ENCODE peak calls at places on chromosomes 4 and X, in seven cellular contexts. One of them, this sample, is unnamed.
A peak's percentile ranks its signal among the peaks of the same experiment; 100 is the strongest.

GRCh38 chr4:117965608-117966007 is 68.7 kb upstream of the NDST3 start:
- DNase-seq in left ventricle myocardium inferior: no peak
- DNase-seq in A549: no peak
- DNase-seq in psoas muscle: no peak
- DNase-seq in AG09309: no peak
- DNase-seq in gastrocnemius medialis: no peak
- DNase-seq in mucosa of descending colon: no peak
- DNase-seq in this sample: no peak

GRCh38 chr4:41207330-41207831 is 7.0 kb downstream of the APBB2 start:
- DNase-seq in left ventricle myocardium inferior: peak; percentile 31
- DNase-seq in A549: no peak
- DNase-seq in psoas muscle: peak; percentile 64
- DNase-seq in AG09309: no peak
- DNase-seq in gastrocnemius medialis: peak; percentile 22
- DNase-seq in mucosa of descending colon: no peak
- DNase-seq in this sample: no peak

GRCh38 chrX:35439692-35440091 is 358.4 kb upstream of the MAGEB16 start:
- DNase-seq in left ventricle myocardium inferior: no peak
- DNase-seq in A549: no peak
- DNase-seq in psoas muscle: no peak
- DNase-seq in AG09309: no peak
- DNase-seq in gastrocnemius medialis: no peak
- DNase-seq in mucosa of descending colon: peak; percentile 17
- DNase-seq in this sample: peak; percentile 27

GRCh38 chr4:51842167-51842553 is 793 bp upstream of the DCUN1D4 start:
- DNase-seq in left ventricle myocardium inferior: no peak
- DNase-seq in A549: no peak
- DNase-seq in psoas muscle: no peak
- DNase-seq in AG09309: no peak
- DNase-seq in gastrocnemius medialis: no peak
- DNase-seq in mucosa of descending colon: peak; percentile 43
- DNase-seq in this sample: peak; percentile 31

GRCh38 chr4:182089326-182089725 is 153.9 kb upstream of the TENM3 start:
- DNase-seq in left ventricle myocardium inferior: no peak
- DNase-seq in A549: no peak
- DNase-seq in psoas muscle: no peak
- DNase-seq in AG09309: no peak
- DNase-seq in gastrocnemius medialis: no peak
- DNase-seq in mucosa of descending colon: no peak
- DNase-seq in this sample: no peak

GRCh38 chr4:77305766-77306165 is 148.8 kb downstream of the CCNG2 start:
- DNase-seq in left ventricle myocardium inferior: no peak
- DNase-seq in A549: no peak
- DNase-seq in psoas muscle: no peak
- DNase-seq in AG09309: no peak
- DNase-seq in gastrocnemius medialis: no peak
- DNase-seq in mucosa of descending colon: no peak
- DNase-seq in this sample: no peak

GRCh38 chr4:173909294-173909693 is 374.2 kb downstream of the FBXO8 start:
- DNase-seq in left ventricle myocardium inferior: no peak
- DNase-seq in A549: no peak
- DNase-seq in psoas muscle: no peak
- DNase-seq in AG09309: no peak
- DNase-seq in gastrocnemius medialis: no peak
- DNase-seq in mucosa of descending colon: no peak
- DNase-seq in this sample: no peak

GRCh38 chr4:80309301-80310004 is 26.1 kb upstream of the CFAP299 start:
- DNase-seq in left ventricle myocardium inferior: no peak
- DNase-seq in A549: no peak
- DNase-seq in psoas muscle: no peak
- DNase-seq in AG09309: peak; percentile 72
- DNase-seq in gastrocnemius medialis: no peak
- DNase-seq in mucosa of descending colon: no peak
- DNase-seq in this sample: no peak

GRCh38 chrX:49876750-49877149 is 2.5 kb upstream of the USP27X start:
- DNase-seq in left ventricle myocardium inferior: no peak
- DNase-seq in A549: peak; percentile 43
- DNase-seq in psoas muscle: no peak
- DNase-seq in AG09309: no peak
- DNase-seq in gastrocnemius medialis: no peak
- DNase-seq in mucosa of descending colon: peak; percentile 61
- DNase-seq in this sample: peak; percentile 38

GRCh38 chrX:106898462-106898861 is 4.7 kb downstream of the RIPPLY1 start:
- DNase-seq in left ventricle myocardium inferior: no peak
- DNase-seq in A549: peak; percentile 42
- DNase-seq in psoas muscle: no peak
- DNase-seq in AG09309: no peak
- DNase-seq in gastrocnemius medialis: no peak
- DNase-seq in mucosa of descending colon: peak; percentile 16
- DNase-seq in this sample: no peak

GRCh38 chr4:33998204-33998603 is 2246.1 kb downstream of the ARAP2 start:
- DNase-seq in left ventricle myocardium inferior: no peak
- DNase-seq in A549: no peak
- DNase-seq in psoas muscle: no peak
- DNase-seq in AG09309: no peak
- DNase-seq in gastrocnemius medialis: no peak
- DNase-seq in mucosa of descending colon: no peak
- DNase-seq in this sample: no peak

GRCh38 chrX:128818690-128819089 is 704.6 kb downstream of the SMARCA1 start:
- DNase-seq in left ventricle myocardium inferior: no peak
- DNase-seq in A549: no peak
- DNase-seq in psoas muscle: no peak
- DNase-seq in AG09309: no peak
- DNase-seq in gastrocnemius medialis: no peak
- DNase-seq in mucosa of descending colon: no peak
- DNase-seq in this sample: no peak

GRCh38 chrX:48468693-48469691 is 1.1 kb downstream of the SLC38A5 start:
- DNase-seq in left ventricle myocardium inferior: no peak
- DNase-seq in A549: no peak
- DNase-seq in psoas muscle: no peak
- DNase-seq in AG09309: no peak
- DNase-seq in gastrocnemius medialis: no peak
- DNase-seq in mucosa of descending colon: peak; percentile 42
- DNase-seq in this sample: peak; percentile 43

GRCh38 chr4:117474987-117475386 is 389.6 kb upstream of the TRAM1L1 start:
- DNase-seq in left ventricle myocardium inferior: no peak
- DNase-seq in A549: no peak
- DNase-seq in psoas muscle: no peak
- DNase-seq in AG09309: no peak
- DNase-seq in gastrocnemius medialis: no peak
- DNase-seq in mucosa of descending colon: no peak
- DNase-seq in this sample: no peak

GRCh38 chr4:113083346-113083745 is 33.9 kb downstream of the ANK2 start:
- DNase-seq in left ventricle myocardium inferior: no peak
- DNase-seq in A549: no peak
- DNase-seq in psoas muscle: no peak
- DNase-seq in AG09309: no peak
- DNase-seq in gastrocnemius medialis: no peak
- DNase-seq in mucosa of descending colon: no peak
- DNase-seq in this sample: no peak

GRCh38 chr4:128228778-128229457 is 58.7 kb downstream of the PGRMC2 start:
- DNase-seq in left ventricle myocardium inferior: no peak
- DNase-seq in A549: no peak
- DNase-seq in psoas muscle: no peak
- DNase-seq in AG09309: peak; percentile 33
- DNase-seq in gastrocnemius medialis: no peak
- DNase-seq in mucosa of descending colon: no peak
- DNase-seq in this sample: no peak

GRCh38 chr4:74794341-74794801 is at the start of gene BTC:
- DNase-seq in left ventricle myocardium inferior: no peak
- DNase-seq in A549: peak; percentile 64
- DNase-seq in psoas muscle: peak; percentile 47
- DNase-seq in AG09309: no peak
- DNase-seq in gastrocnemius medialis: peak; percentile 12
- DNase-seq in mucosa of descending colon: peak; percentile 84
- DNase-seq in this sample: peak; percentile 84

GRCh38 chr4:105894570-105895323 is 524 bp upstream of the NPNT start:
- DNase-seq in left ventricle myocardium inferior: no peak
- DNase-seq in A549: no peak
- DNase-seq in psoas muscle: peak; percentile 45
- DNase-seq in AG09309: no peak
- DNase-seq in gastrocnemius medialis: no peak
- DNase-seq in mucosa of descending colon: peak; percentile 64
- DNase-seq in this sample: peak; percentile 66

GRCh38 chr4:66633472-66633871 is 911.8 kb downstream of the CENPC start:
- DNase-seq in left ventricle myocardium inferior: no peak
- DNase-seq in A549: no peak
- DNase-seq in psoas muscle: no peak
- DNase-seq in AG09309: peak; percentile 4
- DNase-seq in gastrocnemius medialis: no peak
- DNase-seq in mucosa of descending colon: no peak
- DNase-seq in this sample: no peak

GRCh38 chr4:112448211-112448745 is 67.7 kb downstream of the NEUROG2 start:
- DNase-seq in left ventricle myocardium inferior: no peak
- DNase-seq in A549: no peak
- DNase-seq in psoas muscle: no peak
- DNase-seq in AG09309: peak; percentile 8
- DNase-seq in gastrocnemius medialis: no peak
- DNase-seq in mucosa of descending colon: no peak
- DNase-seq in this sample: no peak

GRCh38 chrX:25020391-25021131 is 4.8 kb upstream of the ARX start:
- DNase-seq in left ventricle myocardium inferior: no peak
- DNase-seq in A549: peak; percentile 80
- DNase-seq in psoas muscle: peak; percentile 54
- DNase-seq in AG09309: no peak
- DNase-seq in gastrocnemius medialis: no peak
- DNase-seq in mucosa of descending colon: peak; percentile 21
- DNase-seq in this sample: no peak

GRCh38 chr4:52126946-52127345 is 75.8 kb downstream of the SPATA18 start:
- DNase-seq in left ventricle myocardium inferior: no peak
- DNase-seq in A549: no peak
- DNase-seq in psoas muscle: no peak
- DNase-seq in AG09309: no peak
- DNase-seq in gastrocnemius medialis: peak; percentile 31
- DNase-seq in mucosa of descending colon: no peak
- DNase-seq in this sample: no peak

GRCh38 chrX:47145408-47146120 is 543 bp downstream of the RBM10 start:
- DNase-seq in left ventricle myocardium inferior: no peak
- DNase-seq in A549: peak; percentile 25
- DNase-seq in psoas muscle: no peak
- DNase-seq in AG09309: no peak
- DNase-seq in gastrocnemius medialis: no peak
- DNase-seq in mucosa of descending colon: peak; percentile 38
- DNase-seq in this sample: peak; percentile 27
- H3K4me3 ChIP-seq in left ventricle myocardium inferior: peak overlapping the region; percentile 78
- H3K4me3 ChIP-seq in A549: peak overlapping the region; percentile 79
- H3K4me3 ChIP-seq in psoas muscle: peak overlapping the region; percentile 76
- H3K4me3 ChIP-seq in AG09309: peak overlapping the region; percentile 79
- H3K4me3 ChIP-seq in gastrocnemius medialis: peak overlapping the region; percentile 78
- H3K4me3 ChIP-seq in mucosa of descending colon: peak overlapping the region; percentile 48
- H3K4me3 ChIP-seq in this sample: peak overlapping the region; percentile 55

GRCh38 chr4:3433138-3433869 is 8.5 kb upstream of the HGFAC start:
- DNase-seq in left ventricle myocardium inferior: no peak
- DNase-seq in A549: no peak
- DNase-seq in psoas muscle: no peak
- DNase-seq in AG09309: no peak
- DNase-seq in gastrocnemius medialis: no peak
- DNase-seq in mucosa of descending colon: no peak
- DNase-seq in this sample: no peak

GRCh38 chr4:3436048-3436797 is 5.5 kb upstream of the HGFAC start:
- DNase-seq in left ventricle myocardium inferior: no peak
- DNase-seq in A549: no peak
- DNase-seq in psoas muscle: peak; percentile 50
- DNase-seq in AG09309: no peak
- DNase-seq in gastrocnemius medialis: no peak
- DNase-seq in mucosa of descending colon: no peak
- DNase-seq in this sample: no peak

GRCh38 chr4:3435684-3435956 is 6.1 kb upstream of the HGFAC start:
- DNase-seq in left ventricle myocardium inferior: no peak
- DNase-seq in A549: no peak
- DNase-seq in psoas muscle: no peak
- DNase-seq in AG09309: no peak
- DNase-seq in gastrocnemius medialis: no peak
- DNase-seq in mucosa of descending colon: no peak
- DNase-seq in this sample: no peak

GRCh38 chr4:3436798-3437581 is 4.8 kb upstream of the HGFAC start:
- DNase-seq in left ventricle myocardium inferior: no peak
- DNase-seq in A549: peak; percentile 71
- DNase-seq in psoas muscle: peak; percentile 61
- DNase-seq in AG09309: no peak
- DNase-seq in gastrocnemius medialis: peak; percentile 77
- DNase-seq in mucosa of descending colon: peak; percentile 48
- DNase-seq in this sample: peak; percentile 53

GRCh38 chr4:3434891-3435683 is 6.7 kb upstream of the HGFAC start:
- DNase-seq in left ventricle myocardium inferior: no peak
- DNase-seq in A549: no peak
- DNase-seq in psoas muscle: peak; percentile 54
- DNase-seq in AG09309: no peak
- DNase-seq in gastrocnemius medialis: no peak
- DNase-seq in mucosa of descending colon: no peak
- DNase-seq in this sample: no peak
- TF ChIP-seq CTCF in left ventricle myocardium inferior: no peak
- TF ChIP-seq CTCF in A549: no peak
- TF ChIP-seq CTCF in psoas muscle: no peak
- TF ChIP-seq CTCF in AG09309: no peak
- TF ChIP-seq CTCF in gastrocnemius medialis: no peak
- TF ChIP-seq CTCF in mucosa of descending colon: no peak
- TF ChIP-seq CTCF in this sample: no peak

GRCh38 chr4:186554890-186555827 is at the start of gene MTNR1A:
- DNase-seq in left ventricle myocardium inferior: no peak
- DNase-seq in A549: peak; percentile 19
- DNase-seq in psoas muscle: no peak
- DNase-seq in AG09309: no peak
- DNase-seq in gastrocnemius medialis: no peak
- DNase-seq in mucosa of descending colon: peak; percentile 46
- DNase-seq in this sample: peak; percentile 52
- H3K4me3 ChIP-seq in left ventricle myocardium inferior: peak within 1 kb of the TSS; percentile 56
- H3K4me3 ChIP-seq in A549: peak within 1 kb of the TSS; percentile 47
- H3K4me3 ChIP-seq in psoas muscle: no peak within 1 kb of the TSS
- H3K4me3 ChIP-seq in AG09309: peak within 1 kb of the TSS; percentile 24
- H3K4me3 ChIP-seq in gastrocnemius medialis: peak within 1 kb of the TSS; percentile 25
- H3K4me3 ChIP-seq in mucosa of descending colon: no peak within 1 kb of the TSS
- H3K4me3 ChIP-seq in this sample: peak within 1 kb of the TSS; percentile 44

GRCh38 chr4:24419147-24420034 is 165.0 kb downstream of the DHX15 start:
- DNase-seq in left ventricle myocardium inferior: peak; percentile 71
- DNase-seq in A549: peak; percentile 49
- DNase-seq in psoas muscle: peak; percentile 87
- DNase-seq in AG09309: peak; percentile 21
- DNase-seq in gastrocnemius medialis: peak; percentile 72
- DNase-seq in mucosa of descending colon: peak; percentile 89
- DNase-seq in this sample: peak; percentile 76

GRCh38 chr4:24425868-24426267 is 158.5 kb downstream of the DHX15 start:
- DNase-seq in left ventricle myocardium inferior: no peak
- DNase-seq in A549: no peak
- DNase-seq in psoas muscle: no peak
- DNase-seq in AG09309: no peak
- DNase-seq in gastrocnemius medialis: no peak
- DNase-seq in mucosa of descending colon: no peak
- DNase-seq in this sample: no peak

GRCh38 chr4:24428850-24429249 is 155.5 kb downstream of the DHX15 start:
- DNase-seq in left ventricle myocardium inferior: no peak
- DNase-seq in A549: no peak
- DNase-seq in psoas muscle: no peak
- DNase-seq in AG09309: no peak
- DNase-seq in gastrocnemius medialis: no peak
- DNase-seq in mucosa of descending colon: no peak
- DNase-seq in this sample: no peak

GRCh38 chr4:24422644-24423043 is 161.7 kb downstream of the DHX15 start:
- DNase-seq in left ventricle myocardium inferior: no peak
- DNase-seq in A549: no peak
- DNase-seq in psoas muscle: no peak
- DNase-seq in AG09309: no peak
- DNase-seq in gastrocnemius medialis: no peak
- DNase-seq in mucosa of descending colon: no peak
- DNase-seq in this sample: no peak

GRCh38 chr4:24423670-24424069 is 160.7 kb downstream of the DHX15 start:
- DNase-seq in left ventricle myocardium inferior: no peak
- DNase-seq in A549: no peak
- DNase-seq in psoas muscle: no peak
- DNase-seq in AG09309: no peak
- DNase-seq in gastrocnemius medialis: no peak
- DNase-seq in mucosa of descending colon: no peak
- DNase-seq in this sample: no peak
- TF ChIP-seq CTCF in left ventricle myocardium inferior: no peak
- TF ChIP-seq CTCF in A549: no peak
- TF ChIP-seq CTCF in psoas muscle: no peak
- TF ChIP-seq CTCF in AG09309: no peak
- TF ChIP-seq CTCF in gastrocnemius medialis: no peak
- TF ChIP-seq CTCF in mucosa of descending colon: no peak
- TF ChIP-seq CTCF in this sample: no peak